ENCODE peak calls at places on chromosomes 4 and X, in five cellular contexts. K is fibroblast of mammary gland; C is stimulated activated CD4-positive, alpha-beta T cell treated with anti-CD3 and anti-CD28 coated beads, Interleukin-4, amount 100 ng/mL, for 24 hours; I is psoas muscle; H is fibroblast of the aortic adventitia. U is an unnamed sample.

GRCh38 chr4:33400504-33400903 is 2680.3 kb downstream of the PCDH7 start:
- DNase-seq in I (no peak), K (no peak), H (no peak), C (no peak), U (no peak)

GRCh38 chrX:71543316-71543715 is 10.4 kb downstream of the OGT start:
- DNase-seq in H (peak), K (peak), I (no peak), C (peak), U (peak)

GRCh38 chrX:14963447-14964236 is 90.4 kb downstream of the MOSPD2 start:
- DNase-seq in C (no peak), K (peak), I (no peak), H (peak), U (peak)

GRCh38 chr4:184406915-184407314 is 67.4 kb downstream of the IRF2 start:
- DNase-seq in H (peak), I (no peak), C (no peak), K (peak), U (no peak)

GRCh38 chrX:39065051-39065871 is 264.0 kb downstream of the MID1IP1 start:
- DNase-seq in K (no peak), I (no peak), H (no peak), C (no peak), U (peak)

GRCh38 chr4:56448301-56448700 is 12.2 kb downstream of the PAICS start:
- DNase-seq in H (peak), C (no peak), K (no peak), I (no peak), U (peak)

GRCh38 chr4:97370581-97370980 is 772.7 kb downstream of the STPG2 start:
- DNase-seq in C (no peak), H (no peak), K (peak), I (no peak), U (no peak)

GRCh38 chr4:43048570-43048969 is 156.1 kb downstream of the GRXCR1 start:
- DNase-seq in K (no peak), H (no peak), C (no peak), I (no peak), U (no peak)

GRCh38 chrX:3256868-3257267 is 89.6 kb downstream of the MXRA5 start:
- DNase-seq in H (no peak), C (no peak), K (no peak), I (no peak), U (no peak)

GRCh38 chrX:115595049-115595448 is 34.1 kb downstream of the PLS3 start:
- DNase-seq in C (no peak), H (peak), K (no peak), I (no peak), U (no peak)

GRCh38 chr4:55546633-55547460 is at the start of gene CLOCK:
- DNase-seq in K (peak), I (peak), C (peak), H (peak), U (peak)

GRCh38 chrX:130055899-130056298 is 54.4 kb downstream of the ELF4 start:
- DNase-seq in C (no peak), H (no peak), I (no peak), K (no peak), U (no peak)

GRCh38 chr4:44121210-44121609 is 327.4 kb downstream of the KCTD8 start:
- DNase-seq in C (no peak), I (no peak), K (peak), H (no peak), U (no peak)

GRCh38 chr4:37389967-37390580 is 145.5 kb downstream of the NWD2 start:
- DNase-seq in C (peak), K (peak), I (no peak), H (peak), U (peak)

GRCh38 chr4:154125340-154125739 is 336.5 kb upstream of the SFRP2 start:
- DNase-seq in K (no peak), C (no peak), I (no peak), H (no peak), U (no peak)

GRCh38 chrX:12679522-12679921 is 111.7 kb upstream of the PRPS2 start:
- DNase-seq in K (no peak), I (no peak), C (no peak), H (no peak), U (no peak)

GRCh38 chrX:140917354-140918115 is 84.9 kb upstream of the SPANXB1 start:
- DNase-seq in I (no peak), H (peak), K (no peak), C (no peak), U (no peak)

GRCh38 chr4:8725071-8725841 is 132.7 kb downstream of the CPZ start:
- DNase-seq in H (no peak), K (no peak), I (peak), C (no peak), U (no peak)

GRCh38 chr4:85741921-85742591 is 267.1 kb downstream of the ARHGAP24 start:
- DNase-seq in C (no peak), K (no peak), H (no peak), I (no peak), U (peak)

GRCh38 chrX:24198101-24198500 is 48.6 kb downstream of the ZFX start:
- DNase-seq in I (no peak), K (no peak), C (no peak), H (no peak), U (no peak)

GRCh38 chr4:150784305-150784704 is 202.4 kb downstream of the MAB21L2 start:
- DNase-seq in K (no peak), H (no peak), I (no peak), C (no peak), U (no peak)

GRCh38 chr4:147683172-147683571 is 791 bp downstream of the PRMT9 start:
- DNase-seq in K (peak), H (peak), C (no peak), I (no peak), U (peak)

GRCh38 chr4:110196206-110196870 is 2.1 kb downstream of the ELOVL6 start:
- DNase-seq in C (peak), H (peak), K (peak), I (peak), U (peak)

GRCh38 chr4:17511041-17511949 is 595 bp downstream of the QDPR start:
- DNase-seq in K (peak), H (peak), C (peak), I (peak), U (peak)

GRCh38 chr4:31682796-31683195 is 962.6 kb downstream of the PCDH7 start:
- DNase-seq in K (no peak), H (peak), C (no peak), I (no peak), U (no peak)

GRCh38 chr4:22500831-22501714 is 14.8 kb downstream of the ADGRA3 start:
- DNase-seq in C (peak), I (no peak), H (peak), K (peak), U (peak)

GRCh38 chr4:185820119-185821028 is 8.4 kb upstream of the SORBS2 start:
- DNase-seq in C (no peak), K (no peak), I (no peak), H (no peak), U (no peak)

GRCh38 chr4:95084584-95084983 is 326.8 kb downstream of the BMPR1B start:
- DNase-seq in H (no peak), I (no peak), K (no peak), C (no peak), U (no peak)

GRCh38 chr4:153735901-153736461 is 23.8 kb downstream of the RNF175 start:
- DNase-seq in H (peak), C (no peak), I (no peak), K (no peak), U (no peak)

GRCh38 chrX:105618393-105619101 is 203.8 kb upstream of the NRK start:
- DNase-seq in H (no peak), I (no peak), K (peak), C (no peak), U (no peak)

GRCh38 chr4:121726642-121727268 is 30.0 kb upstream of the ANXA5 start:
- DNase-seq in K (peak), H (peak), C (no peak), I (no peak), U (peak)

GRCh38 chr4:79253930-79254329 is 71.9 kb downstream of the NAA11 start:
- DNase-seq in I (no peak), H (no peak), C (no peak), K (no peak), U (no peak)

GRCh38 chr4:53555111-53555510 is 36.2 kb downstream of the LNX1 start:
- DNase-seq in K (no peak), I (no peak), H (no peak), C (no peak), U (no peak)

GRCh38 chrX:119013146-119013545 is 38.7 kb downstream of the LONRF3 start:
- DNase-seq in I (no peak), H (no peak), C (no peak), K (no peak), U (no peak)

GRCh38 chrX:115259238-115259875 is 25.5 kb upstream of the LRCH2 start:
- DNase-seq in K (no peak), I (no peak), C (no peak), H (peak), U (no peak)

GRCh38 chr4:181688416-181688815 is 554.8 kb upstream of the TENM3 start:
- DNase-seq in I (no peak), H (no peak), K (peak), C (no peak), U (peak)

GRCh38 chr4:73525611-73526010 is 44.1 kb downstream of the AFM start:
- DNase-seq in H (no peak), C (no peak), I (no peak), K (no peak), U (no peak)

GRCh38 chrX:108225456-108225730 is 133.8 kb downstream of the ATG4A start:
- DNase-seq in C (no peak), K (no peak), H (no peak), I (no peak), U (no peak)

GRCh38 chr4:53852343-53852742 is 212.1 kb downstream of the CHIC2 start:
- DNase-seq in I (no peak), H (peak), K (peak), C (no peak), U (no peak)

GRCh38 chr4:5793514-5793913 is 82.5 kb downstream of the EVC start:
- DNase-seq in I (no peak), C (no peak), K (no peak), H (no peak), U (no peak)